ENCODE peak calls at places on chromosomes 3 and 15, in nine cellular contexts. One of them, this sample, is unnamed.

GRCh38 chr15:58182460-58183163 is 44.4 kb downstream of the AQP9 start:
- DNase-seq in H7: peak
- DNase-seq in cardiac fibroblast: peak
- DNase-seq in HL-60: peak
- DNase-seq in mesendoderm: peak
- DNase-seq in hepatocyte: peak
- DNase-seq in heart right ventricle: peak
- DNase-seq in kidney epithelial cell: no peak
- DNase-seq in IMR-90: peak
- DNase-seq in this sample: peak

GRCh38 chr3:355622-356021 is 159.1 kb downstream of the CHL1 start:
- DNase-seq in H7: no peak
- DNase-seq in cardiac fibroblast: no peak
- DNase-seq in HL-60: no peak
- DNase-seq in mesendoderm: no peak
- DNase-seq in hepatocyte: no peak
- DNase-seq in heart right ventricle: no peak
- DNase-seq in kidney epithelial cell: no peak
- DNase-seq in IMR-90: peak
- DNase-seq in this sample: no peak

GRCh38 chr3:78994174-78995027 is 773.4 kb downstream of the ROBO1 start:
- DNase-seq in H7: no peak
- DNase-seq in cardiac fibroblast: peak
- DNase-seq in HL-60: no peak
- DNase-seq in mesendoderm: peak
- DNase-seq in hepatocyte: no peak
- DNase-seq in heart right ventricle: no peak
- DNase-seq in kidney epithelial cell: no peak
- DNase-seq in IMR-90: peak
- DNase-seq in this sample: no peak

GRCh38 chr3:127107002-127107401 is 85.9 kb upstream of the PRR23E start:
- DNase-seq in H7: peak
- DNase-seq in cardiac fibroblast: no peak
- DNase-seq in HL-60: no peak
- DNase-seq in mesendoderm: no peak
- DNase-seq in hepatocyte: no peak
- DNase-seq in heart right ventricle: no peak
- DNase-seq in kidney epithelial cell: no peak
- DNase-seq in IMR-90: no peak
- DNase-seq in this sample: no peak

GRCh38 chr15:71003314-71003713 is 110.7 kb downstream of the LRRC49 start:
- DNase-seq in H7: no peak
- DNase-seq in cardiac fibroblast: peak
- DNase-seq in HL-60: no peak
- DNase-seq in mesendoderm: no peak
- DNase-seq in hepatocyte: no peak
- DNase-seq in heart right ventricle: no peak
- DNase-seq in kidney epithelial cell: no peak
- DNase-seq in IMR-90: peak
- DNase-seq in this sample: no peak

GRCh38 chr15:31384568-31384967 is 57.9 kb downstream of the KLF13 start:
- DNase-seq in H7: no peak
- DNase-seq in cardiac fibroblast: no peak
- DNase-seq in HL-60: no peak
- DNase-seq in mesendoderm: no peak
- DNase-seq in hepatocyte: no peak
- DNase-seq in heart right ventricle: no peak
- DNase-seq in kidney epithelial cell: no peak
- DNase-seq in IMR-90: no peak
- DNase-seq in this sample: no peak

GRCh38 chr15:39118510-39118909 is 462.4 kb upstream of the THBS1 start:
- DNase-seq in H7: no peak
- DNase-seq in cardiac fibroblast: peak
- DNase-seq in HL-60: no peak
- DNase-seq in mesendoderm: no peak
- DNase-seq in hepatocyte: no peak
- DNase-seq in heart right ventricle: no peak
- DNase-seq in kidney epithelial cell: no peak
- DNase-seq in IMR-90: peak
- DNase-seq in this sample: no peak

GRCh38 chr3:151538706-151539403 is 78.0 kb upstream of the IGSF10 start:
- DNase-seq in H7: no peak
- DNase-seq in cardiac fibroblast: no peak
- DNase-seq in HL-60: peak
- DNase-seq in mesendoderm: peak
- DNase-seq in hepatocyte: no peak
- DNase-seq in heart right ventricle: peak
- DNase-seq in kidney epithelial cell: no peak
- DNase-seq in IMR-90: peak
- DNase-seq in this sample: no peak

GRCh38 chr15:39180494-39180930 is 400.4 kb upstream of the THBS1 start:
- DNase-seq in H7: no peak
- DNase-seq in cardiac fibroblast: peak
- DNase-seq in HL-60: no peak
- DNase-seq in mesendoderm: no peak
- DNase-seq in hepatocyte: no peak
- DNase-seq in heart right ventricle: no peak
- DNase-seq in kidney epithelial cell: no peak
- DNase-seq in IMR-90: peak
- DNase-seq in this sample: no peak

GRCh38 chr3:119331661-119332060 is 37.5 kb downstream of the ARHGAP31 start:
- DNase-seq in H7: no peak
- DNase-seq in cardiac fibroblast: peak
- DNase-seq in HL-60: no peak
- DNase-seq in mesendoderm: no peak
- DNase-seq in hepatocyte: peak
- DNase-seq in heart right ventricle: no peak
- DNase-seq in kidney epithelial cell: no peak
- DNase-seq in IMR-90: peak
- DNase-seq in this sample: no peak

GRCh38 chr15:29818141-29818540 is 4.1 kb downstream of the TJP1 start:
- DNase-seq in H7: no peak
- DNase-seq in cardiac fibroblast: peak
- DNase-seq in HL-60: no peak
- DNase-seq in mesendoderm: no peak
- DNase-seq in hepatocyte: no peak
- DNase-seq in heart right ventricle: no peak
- DNase-seq in kidney epithelial cell: no peak
- DNase-seq in IMR-90: peak
- DNase-seq in this sample: no peak

GRCh38 chr15:88484781-88485246 is 17.3 kb downstream of the MRPS11 start:
- DNase-seq in H7: peak
- DNase-seq in cardiac fibroblast: peak
- DNase-seq in HL-60: no peak
- DNase-seq in mesendoderm: peak
- DNase-seq in hepatocyte: peak
- DNase-seq in heart right ventricle: no peak
- DNase-seq in kidney epithelial cell: no peak
- DNase-seq in IMR-90: peak
- DNase-seq in this sample: no peak

GRCh38 chr3:176074096-176074495 is 1123.2 kb downstream of the TBL1XR1 start:
- DNase-seq in H7: no peak
- DNase-seq in cardiac fibroblast: no peak
- DNase-seq in HL-60: no peak
- DNase-seq in mesendoderm: no peak
- DNase-seq in hepatocyte: no peak
- DNase-seq in heart right ventricle: no peak
- DNase-seq in kidney epithelial cell: no peak
- DNase-seq in IMR-90: no peak
- DNase-seq in this sample: no peak

GRCh38 chr3:100184960-100185566 is 70.8 kb upstream of the FILIP1L start:
- DNase-seq in H7: no peak
- DNase-seq in cardiac fibroblast: no peak
- DNase-seq in HL-60: no peak
- DNase-seq in mesendoderm: no peak
- DNase-seq in hepatocyte: no peak
- DNase-seq in heart right ventricle: peak
- DNase-seq in kidney epithelial cell: no peak
- DNase-seq in IMR-90: no peak
- DNase-seq in this sample: no peak

GRCh38 chr3:12287727-12288465 is 974 bp upstream of the PPARG start:
- DNase-seq in H7: peak
- DNase-seq in cardiac fibroblast: peak
- DNase-seq in HL-60: no peak
- DNase-seq in mesendoderm: peak
- DNase-seq in hepatocyte: peak
- DNase-seq in heart right ventricle: peak
- DNase-seq in kidney epithelial cell: no peak
- DNase-seq in IMR-90: no peak
- DNase-seq in this sample: peak

GRCh38 chr3:37730383-37730782 is 131.3 kb upstream of the CTDSPL start:
- DNase-seq in H7: no peak
- DNase-seq in cardiac fibroblast: no peak
- DNase-seq in HL-60: no peak
- DNase-seq in mesendoderm: no peak
- DNase-seq in hepatocyte: no peak
- DNase-seq in heart right ventricle: no peak
- DNase-seq in kidney epithelial cell: no peak
- DNase-seq in IMR-90: no peak
- DNase-seq in this sample: no peak

DNA sequence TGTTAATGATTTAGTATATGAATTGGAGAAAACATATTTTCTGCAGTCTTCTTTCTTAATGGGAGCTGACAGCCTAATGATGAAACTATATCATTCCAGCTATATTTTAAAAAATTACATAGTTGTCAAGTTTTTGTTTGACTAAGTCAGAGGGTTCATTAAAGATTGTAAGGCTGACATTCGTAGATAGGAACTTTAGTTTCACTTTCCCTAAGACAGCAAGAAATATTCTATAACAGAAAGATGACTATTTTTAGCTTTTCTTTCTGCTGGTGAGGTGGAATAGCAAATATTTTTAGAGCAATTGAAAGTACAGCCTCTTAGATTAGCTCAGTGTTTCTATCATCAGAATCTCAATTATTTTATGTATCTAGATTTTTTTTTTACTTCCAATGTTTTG is 60.2 kb downstream of the PIAS1 start:
- DNase-seq in H7: no peak
- DNase-seq in cardiac fibroblast: peak
- DNase-seq in HL-60: no peak
- DNase-seq in mesendoderm: no peak
- DNase-seq in hepatocyte: no peak
- DNase-seq in heart right ventricle: no peak
- DNase-seq in kidney epithelial cell: no peak
- DNase-seq in IMR-90: peak
- DNase-seq in this sample: no peak
- H3K4me3 ChIP-seq in H7: no peak
- H3K4me3 ChIP-seq in cardiac fibroblast: peak
- H3K4me3 ChIP-seq in HL-60: peak
- H3K4me3 ChIP-seq in mesendoderm: no peak
- H3K4me3 ChIP-seq in hepatocyte: no peak
- H3K4me3 ChIP-seq in heart right ventricle: peak
- H3K4me3 ChIP-seq in kidney epithelial cell: no peak
- H3K4me3 ChIP-seq in IMR-90: peak
- H3K4me3 ChIP-seq in this sample: no peak

GRCh38 chr3:116444099-116444700 is 1.1 kb downstream of the LSAMP start:
- DNase-seq in H7: no peak
- DNase-seq in cardiac fibroblast: no peak
- DNase-seq in HL-60: no peak
- DNase-seq in mesendoderm: no peak
- DNase-seq in hepatocyte: no peak
- DNase-seq in heart right ventricle: no peak
- DNase-seq in kidney epithelial cell: no peak
- DNase-seq in IMR-90: peak
- DNase-seq in this sample: no peak
- H3K4me3 ChIP-seq in H7: peak
- H3K4me3 ChIP-seq in cardiac fibroblast: no peak
- H3K4me3 ChIP-seq in HL-60: no peak
- H3K4me3 ChIP-seq in mesendoderm: peak
- H3K4me3 ChIP-seq in hepatocyte: peak
- H3K4me3 ChIP-seq in heart right ventricle: peak
- H3K4me3 ChIP-seq in kidney epithelial cell: peak
- H3K4me3 ChIP-seq in IMR-90: peak
- H3K4me3 ChIP-seq in this sample: no peak

GRCh38 chr3:138331143-138331894 is 1.7 kb upstream of the NME9 start:
- DNase-seq in H7: no peak
- DNase-seq in cardiac fibroblast: peak
- DNase-seq in HL-60: no peak
- DNase-seq in mesendoderm: peak
- DNase-seq in hepatocyte: no peak
- DNase-seq in heart right ventricle: no peak
- DNase-seq in kidney epithelial cell: no peak
- DNase-seq in IMR-90: peak
- DNase-seq in this sample: no peak

GRCh38 chr3:138328341-138328740 is 1.3 kb downstream of the NME9 start:
- DNase-seq in H7: peak
- DNase-seq in cardiac fibroblast: peak
- DNase-seq in HL-60: no peak
- DNase-seq in mesendoderm: peak
- DNase-seq in hepatocyte: peak
- DNase-seq in heart right ventricle: no peak
- DNase-seq in kidney epithelial cell: no peak
- DNase-seq in IMR-90: peak
- DNase-seq in this sample: no peak

GRCh38 chr3:138329127-138329983 is at the start of gene NME9:
- DNase-seq in H7: peak
- DNase-seq in cardiac fibroblast: peak
- DNase-seq in HL-60: peak
- DNase-seq in mesendoderm: peak
- DNase-seq in hepatocyte: peak
- DNase-seq in heart right ventricle: peak
- DNase-seq in kidney epithelial cell: peak
- DNase-seq in IMR-90: peak
- DNase-seq in this sample: peak

GRCh38 chr3:138327831-138328230 is 1.8 kb downstream of the NME9 start:
- DNase-seq in H7: no peak
- DNase-seq in cardiac fibroblast: peak
- DNase-seq in HL-60: no peak
- DNase-seq in mesendoderm: no peak
- DNase-seq in hepatocyte: no peak
- DNase-seq in heart right ventricle: no peak
- DNase-seq in kidney epithelial cell: no peak
- DNase-seq in IMR-90: no peak
- DNase-seq in this sample: no peak

GRCh38 chr3:138329984-138330293 is 288 bp upstream of the NME9 start:
- DNase-seq in H7: no peak
- DNase-seq in cardiac fibroblast: no peak
- DNase-seq in HL-60: no peak
- DNase-seq in mesendoderm: no peak
- DNase-seq in hepatocyte: no peak
- DNase-seq in heart right ventricle: no peak
- DNase-seq in kidney epithelial cell: no peak
- DNase-seq in IMR-90: no peak
- DNase-seq in this sample: no peak
- H3K4me3 ChIP-seq in H7: peak
- H3K4me3 ChIP-seq in cardiac fibroblast: peak
- H3K4me3 ChIP-seq in HL-60: peak
- H3K4me3 ChIP-seq in mesendoderm: no peak
- H3K4me3 ChIP-seq in hepatocyte: peak
- H3K4me3 ChIP-seq in heart right ventricle: peak
- H3K4me3 ChIP-seq in kidney epithelial cell: peak
- H3K4me3 ChIP-seq in IMR-90: peak
- H3K4me3 ChIP-seq in this sample: peak

DNA sequence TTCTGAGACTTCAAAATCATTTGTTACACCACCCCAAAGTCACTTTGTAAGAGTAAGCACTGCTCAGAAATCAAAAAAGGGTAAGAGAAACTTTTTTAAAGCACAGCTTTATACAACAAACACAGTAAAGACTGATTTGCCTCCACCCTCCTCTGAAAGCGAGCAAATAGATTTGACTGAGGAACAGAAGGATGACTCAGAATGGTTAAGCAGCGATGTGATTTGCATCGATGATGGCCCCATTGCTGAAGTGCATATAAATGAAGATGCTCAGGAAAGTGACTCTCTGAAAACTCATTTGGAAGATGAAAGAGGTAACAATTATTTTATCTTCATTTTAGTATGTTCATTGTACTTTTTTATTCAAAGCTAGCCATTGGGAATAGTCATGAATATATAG is 32.6 kb downstream of the BLM start:
- DNase-seq in H7: no peak
- DNase-seq in cardiac fibroblast: no peak
- DNase-seq in HL-60: no peak
- DNase-seq in mesendoderm: peak
- DNase-seq in hepatocyte: no peak
- DNase-seq in heart right ventricle: no peak
- DNase-seq in kidney epithelial cell: no peak
- DNase-seq in IMR-90: no peak
- DNase-seq in this sample: no peak
- H3K4me3 ChIP-seq in H7: no peak
- H3K4me3 ChIP-seq in cardiac fibroblast: no peak
- H3K4me3 ChIP-seq in HL-60: no peak
- H3K4me3 ChIP-seq in mesendoderm: no peak
- H3K4me3 ChIP-seq in hepatocyte: no peak
- H3K4me3 ChIP-seq in heart right ventricle: no peak
- H3K4me3 ChIP-seq in kidney epithelial cell: no peak
- H3K4me3 ChIP-seq in IMR-90: no peak
- H3K4me3 ChIP-seq in this sample: no peak

This sample was measured in Caco-2.